ENCODE peak calls at places on chromosomes 2 and 18, in six cellular contexts. One of them, this sample, is unnamed.

GRCh38 chr2:152453129-152453642 is 118.2 kb downstream of the FMNL2 start:
- DNase-seq in CD8-positive, alpha-beta memory T cell: no peak
- DNase-seq in nephron progenitor cell: no peak
- DNase-seq in stimulated activated CD4-positive, alpha-beta T cell treated with anti-CD3 and anti-CD28 coated beads, TNF-alpha, amount 100 ng/mL, for 4 hours: no peak
- DNase-seq in CD4-positive, alpha-beta T cell: no peak
- DNase-seq in activated T-cell treated with anti-CD3 and anti-CD28 coated beads, Interleukin-2, amount 50 U/mL, for 72 hours: no peak
- DNase-seq in this sample: no peak

GRCh38 chr18:48019557-48019956 is 89.1 kb upstream of the SMAD2 start:
- DNase-seq in CD8-positive, alpha-beta memory T cell: no peak
- DNase-seq in nephron progenitor cell: no peak
- DNase-seq in stimulated activated CD4-positive, alpha-beta T cell treated with anti-CD3 and anti-CD28 coated beads, TNF-alpha, amount 100 ng/mL, for 4 hours: no peak
- DNase-seq in CD4-positive, alpha-beta T cell: no peak
- DNase-seq in activated T-cell treated with anti-CD3 and anti-CD28 coated beads, Interleukin-2, amount 50 U/mL, for 72 hours: no peak
- DNase-seq in this sample: no peak

GRCh38 chr2:118832791-118833715 is 14.4 kb downstream of the EN1 start:
- DNase-seq in CD8-positive, alpha-beta memory T cell: no peak
- DNase-seq in nephron progenitor cell: no peak
- DNase-seq in stimulated activated CD4-positive, alpha-beta T cell treated with anti-CD3 and anti-CD28 coated beads, TNF-alpha, amount 100 ng/mL, for 4 hours: no peak
- DNase-seq in CD4-positive, alpha-beta T cell: no peak
- DNase-seq in activated T-cell treated with anti-CD3 and anti-CD28 coated beads, Interleukin-2, amount 50 U/mL, for 72 hours: no peak
- DNase-seq in this sample: no peak

GRCh38 chr2:68352651-68353386 is 12.3 kb upstream of the PLEK start:
- DNase-seq in CD8-positive, alpha-beta memory T cell: no peak
- DNase-seq in nephron progenitor cell: no peak
- DNase-seq in stimulated activated CD4-positive, alpha-beta T cell treated with anti-CD3 and anti-CD28 coated beads, TNF-alpha, amount 100 ng/mL, for 4 hours: no peak
- DNase-seq in CD4-positive, alpha-beta T cell: no peak
- DNase-seq in activated T-cell treated with anti-CD3 and anti-CD28 coated beads, Interleukin-2, amount 50 U/mL, for 72 hours: no peak
- DNase-seq in this sample: no peak

GRCh38 chr18:40314199-40314598 is 1640.8 kb upstream of the PIK3C3 start:
- DNase-seq in CD8-positive, alpha-beta memory T cell: no peak
- DNase-seq in nephron progenitor cell: no peak
- DNase-seq in stimulated activated CD4-positive, alpha-beta T cell treated with anti-CD3 and anti-CD28 coated beads, TNF-alpha, amount 100 ng/mL, for 4 hours: no peak
- DNase-seq in CD4-positive, alpha-beta T cell: no peak
- DNase-seq in activated T-cell treated with anti-CD3 and anti-CD28 coated beads, Interleukin-2, amount 50 U/mL, for 72 hours: no peak
- DNase-seq in this sample: no peak

GRCh38 chr2:61255580-61256437 is 93.8 kb downstream of the C2orf74 start:
- DNase-seq in CD8-positive, alpha-beta memory T cell: no peak
- DNase-seq in nephron progenitor cell: no peak
- DNase-seq in stimulated activated CD4-positive, alpha-beta T cell treated with anti-CD3 and anti-CD28 coated beads, TNF-alpha, amount 100 ng/mL, for 4 hours: no peak
- DNase-seq in CD4-positive, alpha-beta T cell: no peak
- DNase-seq in activated T-cell treated with anti-CD3 and anti-CD28 coated beads, Interleukin-2, amount 50 U/mL, for 72 hours: no peak
- DNase-seq in this sample: no peak

GRCh38 chr2:177400337-177400923 is 7.9 kb downstream of the AGPS start:
- DNase-seq in CD8-positive, alpha-beta memory T cell: no peak
- DNase-seq in nephron progenitor cell: no peak
- DNase-seq in stimulated activated CD4-positive, alpha-beta T cell treated with anti-CD3 and anti-CD28 coated beads, TNF-alpha, amount 100 ng/mL, for 4 hours: no peak
- DNase-seq in CD4-positive, alpha-beta T cell: no peak
- DNase-seq in activated T-cell treated with anti-CD3 and anti-CD28 coated beads, Interleukin-2, amount 50 U/mL, for 72 hours: no peak
- DNase-seq in this sample: no peak

GRCh38 chr2:8539743-8540551 is 141.9 kb upstream of the ID2 start:
- DNase-seq in CD8-positive, alpha-beta memory T cell: no peak
- DNase-seq in nephron progenitor cell: no peak
- DNase-seq in stimulated activated CD4-positive, alpha-beta T cell treated with anti-CD3 and anti-CD28 coated beads, TNF-alpha, amount 100 ng/mL, for 4 hours: no peak
- DNase-seq in CD4-positive, alpha-beta T cell: no peak
- DNase-seq in activated T-cell treated with anti-CD3 and anti-CD28 coated beads, Interleukin-2, amount 50 U/mL, for 72 hours: no peak
- DNase-seq in this sample: no peak

GRCh38 chr2:129877795-129878775 is 101.4 kb upstream of the RAB6C start:
- DNase-seq in CD8-positive, alpha-beta memory T cell: no peak
- DNase-seq in nephron progenitor cell: no peak
- DNase-seq in stimulated activated CD4-positive, alpha-beta T cell treated with anti-CD3 and anti-CD28 coated beads, TNF-alpha, amount 100 ng/mL, for 4 hours: no peak
- DNase-seq in CD4-positive, alpha-beta T cell: no peak
- DNase-seq in activated T-cell treated with anti-CD3 and anti-CD28 coated beads, Interleukin-2, amount 50 U/mL, for 72 hours: no peak
- DNase-seq in this sample: no peak

GRCh38 chr18:57802166-57802868 is 798 bp downstream of the ATP8B1 start:
- DNase-seq in CD8-positive, alpha-beta memory T cell: no peak
- DNase-seq in nephron progenitor cell: peak; percentile 37
- DNase-seq in stimulated activated CD4-positive, alpha-beta T cell treated with anti-CD3 and anti-CD28 coated beads, TNF-alpha, amount 100 ng/mL, for 4 hours: no peak
- DNase-seq in CD4-positive, alpha-beta T cell: no peak
- DNase-seq in activated T-cell treated with anti-CD3 and anti-CD28 coated beads, Interleukin-2, amount 50 U/mL, for 72 hours: peak; percentile 15
- DNase-seq in this sample: no peak

GRCh38 chr2:104849618-104850097 is 4.3 kb upstream of the POU3F3 start:
- DNase-seq in CD8-positive, alpha-beta memory T cell: peak; percentile 29
- DNase-seq in nephron progenitor cell: peak; percentile 89
- DNase-seq in stimulated activated CD4-positive, alpha-beta T cell treated with anti-CD3 and anti-CD28 coated beads, TNF-alpha, amount 100 ng/mL, for 4 hours: no peak
- DNase-seq in CD4-positive, alpha-beta T cell: no peak
- DNase-seq in activated T-cell treated with anti-CD3 and anti-CD28 coated beads, Interleukin-2, amount 50 U/mL, for 72 hours: peak; percentile 79
- DNase-seq in this sample: no peak

GRCh38 chr2:64228126-64228678 is 84.0 kb upstream of the PELI1 start:
- DNase-seq in CD8-positive, alpha-beta memory T cell: peak; percentile 15
- DNase-seq in nephron progenitor cell: peak; percentile 88
- DNase-seq in stimulated activated CD4-positive, alpha-beta T cell treated with anti-CD3 and anti-CD28 coated beads, TNF-alpha, amount 100 ng/mL, for 4 hours: peak; percentile 40
- DNase-seq in CD4-positive, alpha-beta T cell: peak; percentile 43
- DNase-seq in activated T-cell treated with anti-CD3 and anti-CD28 coated beads, Interleukin-2, amount 50 U/mL, for 72 hours: peak; percentile 71
- DNase-seq in this sample: peak; percentile 38

GRCh38 chr2:75432761-75433361 is 127.9 kb downstream of the EVA1A start:
- DNase-seq in CD8-positive, alpha-beta memory T cell: no peak
- DNase-seq in nephron progenitor cell: no peak
- DNase-seq in stimulated activated CD4-positive, alpha-beta T cell treated with anti-CD3 and anti-CD28 coated beads, TNF-alpha, amount 100 ng/mL, for 4 hours: no peak
- DNase-seq in CD4-positive, alpha-beta T cell: no peak
- DNase-seq in activated T-cell treated with anti-CD3 and anti-CD28 coated beads, Interleukin-2, amount 50 U/mL, for 72 hours: no peak
- DNase-seq in this sample: no peak

GRCh38 chr18:77067315-77068061 is 65.1 kb downstream of the MBP start:
- DNase-seq in CD8-positive, alpha-beta memory T cell: peak; percentile 54
- DNase-seq in nephron progenitor cell: no peak
- DNase-seq in stimulated activated CD4-positive, alpha-beta T cell treated with anti-CD3 and anti-CD28 coated beads, TNF-alpha, amount 100 ng/mL, for 4 hours: peak; percentile 46
- DNase-seq in CD4-positive, alpha-beta T cell: no peak
- DNase-seq in activated T-cell treated with anti-CD3 and anti-CD28 coated beads, Interleukin-2, amount 50 U/mL, for 72 hours: peak; percentile 86
- DNase-seq in this sample: no peak

GRCh38 chr2:102385522-102385921 is 29.9 kb downstream of the IL18R1 start:
- DNase-seq in CD8-positive, alpha-beta memory T cell: no peak
- DNase-seq in nephron progenitor cell: no peak
- DNase-seq in stimulated activated CD4-positive, alpha-beta T cell treated with anti-CD3 and anti-CD28 coated beads, TNF-alpha, amount 100 ng/mL, for 4 hours: no peak
- DNase-seq in CD4-positive, alpha-beta T cell: no peak
- DNase-seq in activated T-cell treated with anti-CD3 and anti-CD28 coated beads, Interleukin-2, amount 50 U/mL, for 72 hours: no peak
- DNase-seq in this sample: no peak

GRCh38 chr2:24917086-24917485 is 3.0 kb downstream of the ADCY3 start:
- DNase-seq in CD8-positive, alpha-beta memory T cell: no peak
- DNase-seq in nephron progenitor cell: no peak
- DNase-seq in stimulated activated CD4-positive, alpha-beta T cell treated with anti-CD3 and anti-CD28 coated beads, TNF-alpha, amount 100 ng/mL, for 4 hours: no peak
- DNase-seq in CD4-positive, alpha-beta T cell: no peak
- DNase-seq in activated T-cell treated with anti-CD3 and anti-CD28 coated beads, Interleukin-2, amount 50 U/mL, for 72 hours: peak; percentile 67
- DNase-seq in this sample: no peak

GRCh38 chr2:24050041-24050655 is 607 bp downstream of the FKBP1B start:
- DNase-seq in CD8-positive, alpha-beta memory T cell: no peak
- DNase-seq in nephron progenitor cell: peak; percentile 61
- DNase-seq in stimulated activated CD4-positive, alpha-beta T cell treated with anti-CD3 and anti-CD28 coated beads, TNF-alpha, amount 100 ng/mL, for 4 hours: no peak
- DNase-seq in CD4-positive, alpha-beta T cell: no peak
- DNase-seq in activated T-cell treated with anti-CD3 and anti-CD28 coated beads, Interleukin-2, amount 50 U/mL, for 72 hours: peak; percentile 12
- DNase-seq in this sample: no peak

GRCh38 chr2:183348492-183348891 is 224.2 kb downstream of the NUP35 start:
- DNase-seq in CD8-positive, alpha-beta memory T cell: no peak
- DNase-seq in nephron progenitor cell: no peak
- DNase-seq in stimulated activated CD4-positive, alpha-beta T cell treated with anti-CD3 and anti-CD28 coated beads, TNF-alpha, amount 100 ng/mL, for 4 hours: no peak
- DNase-seq in CD4-positive, alpha-beta T cell: no peak
- DNase-seq in activated T-cell treated with anti-CD3 and anti-CD28 coated beads, Interleukin-2, amount 50 U/mL, for 72 hours: no peak
- DNase-seq in this sample: no peak

GRCh38 chr18:864872-865273 is 39.8 kb upstream of the ADCYAP1 start:
- DNase-seq in CD8-positive, alpha-beta memory T cell: peak; percentile 39
- DNase-seq in nephron progenitor cell: peak; percentile 77
- DNase-seq in stimulated activated CD4-positive, alpha-beta T cell treated with anti-CD3 and anti-CD28 coated beads, TNF-alpha, amount 100 ng/mL, for 4 hours: peak; percentile 26
- DNase-seq in CD4-positive, alpha-beta T cell: peak; percentile 36
- DNase-seq in activated T-cell treated with anti-CD3 and anti-CD28 coated beads, Interleukin-2, amount 50 U/mL, for 72 hours: peak; percentile 59
- DNase-seq in this sample: no peak

GRCh38 chr2:25279091-25279651 is 62.6 kb downstream of the DNMT3A start:
- DNase-seq in CD8-positive, alpha-beta memory T cell: no peak
- DNase-seq in nephron progenitor cell: no peak
- DNase-seq in stimulated activated CD4-positive, alpha-beta T cell treated with anti-CD3 and anti-CD28 coated beads, TNF-alpha, amount 100 ng/mL, for 4 hours: no peak
- DNase-seq in CD4-positive, alpha-beta T cell: no peak
- DNase-seq in activated T-cell treated with anti-CD3 and anti-CD28 coated beads, Interleukin-2, amount 50 U/mL, for 72 hours: no peak
- DNase-seq in this sample: no peak

GRCh38 chr2:3257166-3257565 is 120.5 kb downstream of the EIPR1 start:
- DNase-seq in CD8-positive, alpha-beta memory T cell: no peak
- DNase-seq in nephron progenitor cell: no peak
- DNase-seq in stimulated activated CD4-positive, alpha-beta T cell treated with anti-CD3 and anti-CD28 coated beads, TNF-alpha, amount 100 ng/mL, for 4 hours: no peak
- DNase-seq in CD4-positive, alpha-beta T cell: no peak
- DNase-seq in activated T-cell treated with anti-CD3 and anti-CD28 coated beads, Interleukin-2, amount 50 U/mL, for 72 hours: no peak
- DNase-seq in this sample: no peak

This sample was measured in omental fat pad.